ENCODE peak calls at places on chromosomes 2 and 18, in four cellular contexts. One of them, this sample, is unnamed.

GRCh38 chr18:49612515-49613033 is 50.7 kb downstream of the LIPG start:
- DNase-seq in lower lobe of right lung: no peak
- DNase-seq in OCI-LY7: no peak
- DNase-seq in HAP-1: no peak
- DNase-seq in this sample: no peak

GRCh38 chr2:1499033-1499795 is 86.0 kb downstream of the TPO start:
- DNase-seq in HAP-1: no peak
- DNase-seq in OCI-LY7: no peak
- DNase-seq in lower lobe of right lung: peak; percentile 32
- DNase-seq in this sample: no peak

GRCh38 chr2:83196225-83196624 is 1262.9 kb downstream of the SUCLG1 start:
- DNase-seq in OCI-LY7: peak; percentile 14
- DNase-seq in HAP-1: no peak
- DNase-seq in lower lobe of right lung: no peak
- DNase-seq in this sample: no peak

GRCh38 chr2:68936889-68937288 is 15.8 kb downstream of the GKN2 start:
- DNase-seq in OCI-LY7: no peak
- DNase-seq in HAP-1: no peak
- DNase-seq in lower lobe of right lung: no peak
- DNase-seq in this sample: no peak

GRCh38 chr2:113337809-113338208 is 59.1 kb upstream of the PAX8 start:
- DNase-seq in OCI-LY7: no peak
- DNase-seq in lower lobe of right lung: no peak
- DNase-seq in HAP-1: no peak
- DNase-seq in this sample: no peak

GRCh38 chr2:37711308-37711731 is 39.9 kb upstream of the CDC42EP3 start:
- DNase-seq in HAP-1: peak; percentile 44
- DNase-seq in lower lobe of right lung: peak; percentile 48
- DNase-seq in OCI-LY7: no peak
- DNase-seq in this sample: peak; percentile 10

GRCh38 chr18:3566851-3567250 is 116.9 kb downstream of the TGIF1 start:
- DNase-seq in lower lobe of right lung: no peak
- DNase-seq in HAP-1: no peak
- DNase-seq in OCI-LY7: no peak
- DNase-seq in this sample: no peak

GRCh38 chr2:38092196-38092902 is 16.4 kb upstream of the CYP1B1 start:
- DNase-seq in OCI-LY7: no peak
- DNase-seq in HAP-1: no peak
- DNase-seq in lower lobe of right lung: no peak
- DNase-seq in this sample: no peak

GRCh38 chr2:3459185-3460015 is 59.9 kb downstream of the ADI1 start:
- DNase-seq in OCI-LY7: no peak
- DNase-seq in lower lobe of right lung: peak; percentile 85
- DNase-seq in HAP-1: no peak
- DNase-seq in this sample: no peak

GRCh38 chr2:101995804-101996203 is 4.0 kb downstream of the IL1R2 start:
- DNase-seq in HAP-1: no peak
- DNase-seq in OCI-LY7: no peak
- DNase-seq in lower lobe of right lung: no peak
- DNase-seq in this sample: no peak

DNA sequence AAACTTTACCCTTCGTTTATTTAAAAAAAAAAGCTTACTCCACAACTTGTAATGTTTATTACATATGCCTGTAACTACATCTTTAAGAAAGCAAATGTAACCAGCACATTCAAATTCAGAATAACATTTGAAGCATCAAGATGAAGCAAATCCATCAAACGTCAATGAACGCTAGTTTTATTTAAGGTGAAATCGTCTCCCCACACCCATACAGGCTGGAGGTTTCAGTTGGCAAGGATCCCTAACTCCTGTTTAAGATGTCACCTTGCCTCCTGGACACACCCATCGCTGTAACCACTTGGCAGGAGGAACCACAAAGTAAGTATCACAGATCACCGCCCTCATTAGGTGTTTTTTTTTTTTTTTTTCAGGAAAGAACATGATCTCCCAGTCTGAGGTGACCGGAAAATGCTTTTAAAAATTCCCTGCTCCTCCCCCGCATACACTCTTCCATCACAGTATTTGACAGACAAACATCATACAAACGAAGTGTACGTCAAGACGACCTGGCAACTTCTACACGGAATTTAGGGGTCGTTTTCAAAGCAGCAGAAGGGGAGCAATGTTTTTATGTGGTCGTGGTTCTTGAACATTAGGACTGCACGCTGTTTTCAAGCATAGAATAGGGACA is 19.7 kb upstream of the STPG4 start:
- DNase-seq in OCI-LY7: peak; percentile 53
- DNase-seq in lower lobe of right lung: peak; percentile 60
- DNase-seq in HAP-1: peak; percentile 65
- DNase-seq in this sample: peak; percentile 60
- H3K4me1 ChIP-seq in OCI-LY7: peaks cover 64% of the 10 kb centered on the region
- H3K4me1 ChIP-seq in lower lobe of right lung: peaks cover 48% of the 10 kb centered on the region
- H3K4me1 ChIP-seq in HAP-1: peaks cover 47% of the 10 kb centered on the region
- H3K4me1 ChIP-seq in this sample: peaks cover 56% of the 10 kb centered on the region

GRCh38 chr2:237883951-237884392 is 24.5 kb downstream of the RAMP1 start:
- DNase-seq in HAP-1: no peak
- DNase-seq in lower lobe of right lung: peak; percentile 37
- DNase-seq in OCI-LY7: no peak
- DNase-seq in this sample: no peak
- H3K4me1 ChIP-seq in HAP-1: peaks cover 6% of the 10 kb centered on the region
- H3K4me1 ChIP-seq in lower lobe of right lung: peaks cover 11% of the 10 kb centered on the region
- H3K4me1 ChIP-seq in OCI-LY7: no peaks in the 10 kb centered on the region
- H3K4me1 ChIP-seq in this sample: no peaks in the 10 kb centered on the region

DNA sequence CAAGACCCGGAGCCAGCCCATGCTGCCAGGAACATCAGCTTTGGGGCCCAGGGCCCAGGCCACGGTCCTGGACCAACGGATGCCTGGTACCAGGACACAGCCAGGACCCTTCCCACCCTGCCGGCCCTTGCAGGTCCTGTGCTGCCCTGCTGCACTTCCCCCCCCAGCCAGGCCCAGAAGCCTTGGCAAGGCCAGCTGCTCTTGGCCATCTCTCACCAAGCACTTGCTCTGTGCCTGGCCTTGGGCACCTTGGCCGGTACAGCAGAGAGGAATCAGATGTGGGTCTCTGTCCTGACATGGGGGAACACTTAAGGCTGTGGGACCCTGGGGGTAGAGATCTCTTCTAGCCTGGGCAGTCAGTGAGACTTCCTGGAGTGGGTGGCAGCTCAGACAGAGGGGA is 28.9 kb downstream of the BIN1 start:
- DNase-seq in OCI-LY7: no peak
- DNase-seq in lower lobe of right lung: no peak
- DNase-seq in HAP-1: no peak
- DNase-seq in this sample: no peak
- H3K4me1 ChIP-seq in OCI-LY7: peaks cover 12% of the 10 kb centered on the region
- H3K4me1 ChIP-seq in lower lobe of right lung: peaks cover 37% of the 10 kb centered on the region
- H3K4me1 ChIP-seq in HAP-1: no peaks in the 10 kb centered on the region
- H3K4me1 ChIP-seq in this sample: peaks cover 61% of the 10 kb centered on the region

GRCh38 chr2:42136832-42137821 is 32.0 kb upstream of the EML4 start:
- DNase-seq in lower lobe of right lung: no peak
- DNase-seq in HAP-1: no peak
- DNase-seq in OCI-LY7: no peak
- DNase-seq in this sample: no peak
- H3K4me1 ChIP-seq in lower lobe of right lung: peaks cover 81% of the 10 kb centered on the region
- H3K4me1 ChIP-seq in HAP-1: peaks cover 12% of the 10 kb centered on the region
- H3K4me1 ChIP-seq in OCI-LY7: peaks cover 41% of the 10 kb centered on the region
- H3K4me1 ChIP-seq in this sample: peaks cover 64% of the 10 kb centered on the region

GRCh38 chr2:202215179-202215578 is 23.2 kb downstream of the SUMO1 start:
- DNase-seq in lower lobe of right lung: no peak
- DNase-seq in OCI-LY7: no peak
- DNase-seq in HAP-1: no peak
- DNase-seq in this sample: no peak
- H3K4me1 ChIP-seq in lower lobe of right lung: no peaks in the 10 kb centered on the region
- H3K4me1 ChIP-seq in OCI-LY7: no peaks in the 10 kb centered on the region
- H3K4me1 ChIP-seq in HAP-1: peaks cover 3% of the 10 kb centered on the region
- H3K4me1 ChIP-seq in this sample: no peaks in the 10 kb centered on the region